ENCODE peak calls at places on chromosomes 7 and 10, in four cellular contexts. One of them, this sample, is unnamed.
A peak's percentile ranks its signal among the peaks of the same experiment; 100 is the strongest.

GRCh38 chr10:34101001-34101400 is 714.1 kb downstream of the PARD3 start:
- DNase-seq in upper lobe of left lung: no peak
- DNase-seq in sigmoid colon: no peak
- DNase-seq in tibial nerve: no peak
- DNase-seq in this sample: no peak

GRCh38 chr7:79790863-79791262 is 337.4 kb upstream of the MAGI2 start:
- DNase-seq in upper lobe of left lung: no peak
- DNase-seq in sigmoid colon: no peak
- DNase-seq in tibial nerve: no peak
- DNase-seq in this sample: no peak

GRCh38 chr7:106012935-106013439 is 49.9 kb downstream of the CDHR3 start:
- DNase-seq in upper lobe of left lung: no peak
- DNase-seq in sigmoid colon: no peak
- DNase-seq in tibial nerve: no peak
- DNase-seq in this sample: no peak

GRCh38 chr10:5291501-5292195 is 73.1 kb upstream of the UCN3 start:
- DNase-seq in upper lobe of left lung: no peak
- DNase-seq in sigmoid colon: peak; percentile 78
- DNase-seq in tibial nerve: no peak
- DNase-seq in this sample: peak; percentile 16

GRCh38 chr10:43409385-43410109 is 561 bp upstream of the HNRNPF start:
- DNase-seq in upper lobe of left lung: peak; percentile 88
- DNase-seq in sigmoid colon: peak; percentile 73
- DNase-seq in tibial nerve: no peak
- DNase-seq in this sample: no peak

GRCh38 chr10:43863859-43864591 is 215.3 kb upstream of the ZNF32 start:
- DNase-seq in upper lobe of left lung: no peak
- DNase-seq in sigmoid colon: no peak
- DNase-seq in tibial nerve: no peak
- DNase-seq in this sample: no peak

GRCh38 chr10:62268399-62269076 is at the start of gene RTKN2:
- DNase-seq in upper lobe of left lung: peak; percentile 95
- DNase-seq in sigmoid colon: peak; percentile 78
- DNase-seq in tibial nerve: no peak
- DNase-seq in this sample: peak; percentile 89

GRCh38 chr10:128605180-128605579 is 479.0 kb upstream of the MKI67 start:
- DNase-seq in upper lobe of left lung: no peak
- DNase-seq in sigmoid colon: no peak
- DNase-seq in tibial nerve: no peak
- DNase-seq in this sample: no peak

GRCh38 chr7:29325508-29325907 is 130.9 kb downstream of the CHN2 start:
- DNase-seq in upper lobe of left lung: no peak
- DNase-seq in sigmoid colon: no peak
- DNase-seq in tibial nerve: no peak
- DNase-seq in this sample: no peak

GRCh38 chr10:103238506-103239252 is 7.0 kb upstream of the RPEL1 start:
- DNase-seq in upper lobe of left lung: no peak
- DNase-seq in sigmoid colon: no peak
- DNase-seq in tibial nerve: no peak
- DNase-seq in this sample: no peak

GRCh38 chr7:158017226-158018060 is 570.2 kb downstream of the PTPRN2 start:
- DNase-seq in upper lobe of left lung: peak; percentile 36
- DNase-seq in sigmoid colon: no peak
- DNase-seq in tibial nerve: no peak
- DNase-seq in this sample: no peak

GRCh38 chr7:48363174-48363573 is 191.9 kb downstream of the ABCA13 start:
- DNase-seq in upper lobe of left lung: no peak
- DNase-seq in sigmoid colon: no peak
- DNase-seq in tibial nerve: no peak
- DNase-seq in this sample: no peak

GRCh38 chr7:131188367-131189339 is 139.0 kb upstream of the MKLN1 start:
- DNase-seq in upper lobe of left lung: no peak
- DNase-seq in sigmoid colon: peak; percentile 71
- DNase-seq in tibial nerve: no peak
- DNase-seq in this sample: peak; percentile 37

GRCh38 chr7:137966636-137967142 is 35.2 kb downstream of the CREB3L2 start:
- DNase-seq in upper lobe of left lung: no peak
- DNase-seq in sigmoid colon: no peak
- DNase-seq in tibial nerve: no peak
- DNase-seq in this sample: no peak

GRCh38 chr7:137967143-137968018 is 34.5 kb downstream of the CREB3L2 start:
- DNase-seq in upper lobe of left lung: no peak
- DNase-seq in sigmoid colon: no peak
- DNase-seq in tibial nerve: no peak
- DNase-seq in this sample: peak; percentile 38

GRCh38 chr7:137968890-137969289 is 33.0 kb downstream of the CREB3L2 start:
- DNase-seq in upper lobe of left lung: no peak
- DNase-seq in sigmoid colon: no peak
- DNase-seq in tibial nerve: no peak
- DNase-seq in this sample: no peak

GRCh38 chr7:137969828-137970227 is 32.1 kb downstream of the CREB3L2 start:
- DNase-seq in upper lobe of left lung: no peak
- DNase-seq in sigmoid colon: no peak
- DNase-seq in tibial nerve: no peak
- DNase-seq in this sample: no peak

DNA sequence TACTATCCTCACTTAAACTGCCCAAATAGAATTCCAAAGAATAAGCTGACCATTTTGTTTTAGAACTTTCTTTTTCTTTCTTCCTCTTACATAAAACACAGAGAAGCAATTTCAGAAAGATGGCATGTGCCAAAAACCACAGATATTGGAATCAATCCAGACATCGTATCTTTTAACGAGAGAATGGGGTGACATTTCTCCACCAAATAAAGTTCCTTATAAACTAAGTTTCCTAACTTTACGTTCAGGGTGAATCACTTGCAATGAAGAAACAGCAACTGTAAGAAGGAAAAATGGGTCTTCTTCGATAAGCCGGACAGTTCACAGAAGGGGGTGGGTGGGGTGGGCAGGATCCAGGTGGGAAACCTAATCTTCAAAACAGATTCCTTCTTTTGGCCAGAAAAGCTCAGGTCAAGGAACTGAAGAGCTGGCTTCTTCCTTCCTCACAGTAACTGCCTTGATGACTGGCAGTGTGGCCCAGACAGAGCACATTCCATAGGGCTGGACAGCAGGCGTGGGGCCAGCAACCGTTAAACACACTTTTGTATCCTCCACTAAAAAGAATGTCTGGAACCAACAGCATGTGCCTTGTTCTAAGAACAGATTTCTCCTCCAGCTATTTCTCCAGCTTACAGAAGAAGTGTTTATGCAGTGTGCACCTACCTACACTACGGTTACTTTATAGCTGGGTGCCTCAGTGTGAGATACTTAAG is 31.5 kb downstream of the CREB3L2 start:
- DNase-seq in upper lobe of left lung: no peak
- DNase-seq in sigmoid colon: peak; percentile 86
- DNase-seq in tibial nerve: no peak
- DNase-seq in this sample: peak; percentile 84
- H3K4me3 ChIP-seq in upper lobe of left lung: no peak overlapping the region
- H3K4me3 ChIP-seq in sigmoid colon: peak overlapping the region; percentile 21
- H3K4me3 ChIP-seq in tibial nerve: no peak overlapping the region
- H3K4me3 ChIP-seq in this sample: no peak overlapping the region

DNA sequence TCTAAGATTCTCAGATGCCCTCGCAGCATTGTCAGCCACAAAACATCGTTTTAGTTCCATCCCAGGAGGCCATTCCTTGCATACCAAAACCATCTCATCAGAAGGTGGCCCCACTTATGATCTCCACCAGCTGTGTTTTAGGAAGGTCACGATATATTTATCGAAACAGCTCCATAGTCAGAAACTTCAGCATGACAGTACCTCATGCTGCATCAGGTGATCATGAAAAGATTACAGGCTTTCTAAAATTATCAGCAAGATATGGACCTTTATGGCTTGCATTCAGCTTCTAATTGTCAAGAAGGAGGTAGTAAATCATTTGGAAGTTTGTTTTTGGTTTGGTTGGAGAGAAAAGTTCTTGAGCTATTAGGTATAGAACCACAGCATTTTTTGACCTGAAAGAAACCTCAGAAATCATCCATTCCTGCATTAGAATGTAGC is 20.0 kb downstream of the JAZF1 start:
- DNase-seq in upper lobe of left lung: no peak
- DNase-seq in sigmoid colon: no peak
- DNase-seq in tibial nerve: no peak
- DNase-seq in this sample: no peak
- H3K4me1 ChIP-seq in upper lobe of left lung: peaks cover 10% of the 10 kb centered on the region
- H3K4me1 ChIP-seq in sigmoid colon: peaks cover 38% of the 10 kb centered on the region
- H3K4me1 ChIP-seq in tibial nerve: no peaks in the 10 kb centered on the region
- H3K4me1 ChIP-seq in this sample: peaks cover 24% of the 10 kb centered on the region

DNA sequence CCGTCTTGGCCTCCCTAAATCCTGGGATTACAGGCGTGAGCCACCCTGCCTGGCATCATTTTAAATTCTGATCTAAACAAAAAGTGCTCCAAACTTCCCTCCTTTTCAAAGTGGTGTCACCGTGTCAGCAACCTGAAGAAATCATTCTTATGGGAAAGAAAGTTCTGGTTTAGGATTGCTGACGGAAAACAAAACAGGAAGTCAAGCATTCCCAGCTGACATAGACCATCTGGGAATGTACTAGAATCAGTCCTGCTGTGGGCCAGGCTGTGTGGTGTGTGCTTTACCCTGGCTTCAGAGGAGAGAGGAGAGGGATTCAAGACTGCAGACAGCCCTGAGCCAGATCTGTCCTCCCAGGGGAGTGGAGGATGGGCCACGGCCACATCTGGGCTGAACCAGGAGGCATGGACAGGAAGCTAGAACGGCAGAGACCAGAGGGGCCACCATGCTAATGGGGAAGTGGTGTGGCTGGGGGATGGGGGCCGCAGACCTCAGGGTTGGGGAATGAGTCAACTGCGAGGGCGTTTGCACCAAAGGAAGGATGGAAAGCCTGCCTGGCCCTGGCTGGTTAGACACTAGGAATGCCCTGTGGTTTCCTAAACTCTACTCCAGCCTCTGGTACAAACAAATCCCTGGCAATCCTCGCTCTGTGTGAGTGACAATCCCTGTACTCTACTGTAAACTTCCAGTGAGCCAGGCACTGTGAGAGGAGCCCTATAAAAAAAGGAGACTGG is 16.7 kb upstream of the CLIP2 start:
- DNase-seq in upper lobe of left lung: no peak
- DNase-seq in sigmoid colon: peak; percentile 90
- DNase-seq in tibial nerve: peak; percentile 26
- DNase-seq in this sample: peak; percentile 13
- TF ChIP-seq POLR2A in upper lobe of left lung: no peak
- TF ChIP-seq POLR2A in sigmoid colon: no peak
- TF ChIP-seq POLR2A in tibial nerve: no peak
- TF ChIP-seq POLR2A in this sample: no peak

GRCh38 chr7:135919071-135919841 is 57.9 kb downstream of the MTPN start:
- DNase-seq in upper lobe of left lung: no peak
- DNase-seq in sigmoid colon: no peak
- DNase-seq in tibial nerve: no peak
- DNase-seq in this sample: no peak
- H3K4me3 ChIP-seq in upper lobe of left lung: no peak overlapping the region
- H3K4me3 ChIP-seq in sigmoid colon: no peak overlapping the region
- H3K4me3 ChIP-seq in tibial nerve: no peak overlapping the region
- H3K4me3 ChIP-seq in this sample: no peak overlapping the region

GRCh38 chr7:122082160-122082559 is 61.9 kb downstream of the AASS start:
- DNase-seq in upper lobe of left lung: no peak
- DNase-seq in sigmoid colon: no peak
- DNase-seq in tibial nerve: no peak
- DNase-seq in this sample: no peak

GRCh38 chr7:122082670-122083069 is 61.4 kb downstream of the AASS start:
- DNase-seq in upper lobe of left lung: no peak
- DNase-seq in sigmoid colon: no peak
- DNase-seq in tibial nerve: no peak
- DNase-seq in this sample: no peak
- H3K4me1 ChIP-seq in upper lobe of left lung: no peaks in the 10 kb centered on the region
- H3K4me1 ChIP-seq in sigmoid colon: no peaks in the 10 kb centered on the region
- H3K4me1 ChIP-seq in tibial nerve: no peaks in the 10 kb centered on the region
- H3K4me1 ChIP-seq in this sample: no peaks in the 10 kb centered on the region

GRCh38 chr7:50962962-50963374 is 180.3 kb upstream of the GRB10 start:
- DNase-seq in upper lobe of left lung: peak; percentile 72
- DNase-seq in sigmoid colon: peak; percentile 76
- DNase-seq in tibial nerve: no peak
- DNase-seq in this sample: peak; percentile 66
- TF ChIP-seq POLR2A in upper lobe of left lung: no peak
- TF ChIP-seq POLR2A in sigmoid colon: no peak
- TF ChIP-seq POLR2A in tibial nerve: no peak
- TF ChIP-seq POLR2A in this sample: no peak

GRCh38 chr7:4882742-4883351 is 669 bp downstream of the RADIL start:
- DNase-seq in upper lobe of left lung: no peak
- DNase-seq in sigmoid colon: peak; percentile 66
- DNase-seq in tibial nerve: no peak
- DNase-seq in this sample: no peak
- H3K4me3 ChIP-seq in upper lobe of left lung: peak overlapping the region; percentile 76
- H3K4me3 ChIP-seq in sigmoid colon: peak overlapping the region; percentile 82
- H3K4me3 ChIP-seq in tibial nerve: peak overlapping the region; percentile 88
- H3K4me3 ChIP-seq in this sample: no peak overlapping the region